ENCODE peak calls at places on chromosomes 7 and 10, in four cellular contexts. One of them, this sample, is unnamed.

GRCh38 chr7:65307651-65308299 is 65.9 kb upstream of the ZNF92 start:
- DNase-seq in psoas muscle: peak; percentile 20
- DNase-seq in A549: peak; percentile 67
- DNase-seq in neuronal stem cell: peak; percentile 71
- DNase-seq in this sample: peak; percentile 61

GRCh38 chr7:151179946-151180345 is 7.1 kb downstream of the ASB10 start:
- DNase-seq in neuronal stem cell: no peak
- DNase-seq in psoas muscle: no peak
- DNase-seq in A549: no peak
- DNase-seq in this sample: peak; percentile 19

GRCh38 chr7:55052081-55052480 is 33.3 kb downstream of the EGFR start:
- DNase-seq in A549: peak; percentile 35
- DNase-seq in psoas muscle: no peak
- DNase-seq in neuronal stem cell: no peak
- DNase-seq in this sample: no peak

GRCh38 chr10:29635711-29636144 is 957 bp upstream of the SVIL start:
- DNase-seq in A549: peak; percentile 38
- DNase-seq in neuronal stem cell: no peak
- DNase-seq in psoas muscle: no peak
- DNase-seq in this sample: peak; percentile 93

GRCh38 chr7:45920543-45921380 is at the start of gene IGFBP3:
- DNase-seq in neuronal stem cell: peak; percentile 74
- DNase-seq in psoas muscle: peak; percentile 63
- DNase-seq in A549: peak; percentile 60
- DNase-seq in this sample: no peak

GRCh38 chr7:25716421-25716820 is 435.6 kb upstream of the NFE2L3 start:
- DNase-seq in psoas muscle: no peak
- DNase-seq in neuronal stem cell: no peak
- DNase-seq in A549: no peak
- DNase-seq in this sample: no peak

GRCh38 chr7:140512317-140513000 is 33.2 kb upstream of the MKRN1 start:
- DNase-seq in neuronal stem cell: no peak
- DNase-seq in psoas muscle: no peak
- DNase-seq in A549: peak; percentile 66
- DNase-seq in this sample: no peak

GRCh38 chr7:35993663-35994622 is 159.1 kb upstream of the EEPD1 start:
- DNase-seq in psoas muscle: no peak
- DNase-seq in A549: peak; percentile 81
- DNase-seq in neuronal stem cell: peak; percentile 17
- DNase-seq in this sample: no peak

GRCh38 chr10:120607710-120608703 is 151.0 kb downstream of the PLPP4 start:
- DNase-seq in neuronal stem cell: no peak
- DNase-seq in psoas muscle: no peak
- DNase-seq in A549: no peak
- DNase-seq in this sample: no peak

GRCh38 chr10:43427166-43427825 is 9.6 kb upstream of the ZNF487 start:
- DNase-seq in psoas muscle: no peak
- DNase-seq in A549: no peak
- DNase-seq in neuronal stem cell: no peak
- DNase-seq in this sample: no peak

GRCh38 chr10:115417585-115418265 is 324.6 kb downstream of the ATRNL1 start:
- DNase-seq in psoas muscle: no peak
- DNase-seq in neuronal stem cell: peak; percentile 9
- DNase-seq in A549: peak; percentile 54
- DNase-seq in this sample: peak; percentile 64

GRCh38 chr7:144834516-144835165 is 1.2 kb downstream of the TPK1 start:
- DNase-seq in neuronal stem cell: no peak
- DNase-seq in psoas muscle: no peak
- DNase-seq in A549: peak; percentile 1
- DNase-seq in this sample: peak; percentile 45

GRCh38 chr7:142477079-142477651 is 219.3 kb upstream of the PRSS58 start:
- DNase-seq in neuronal stem cell: no peak
- DNase-seq in A549: no peak
- DNase-seq in psoas muscle: no peak
- DNase-seq in this sample: no peak

GRCh38 chr10:73992899-73993788 is 4.8 kb upstream of the VCL start:
- DNase-seq in A549: no peak
- DNase-seq in psoas muscle: no peak
- DNase-seq in neuronal stem cell: no peak
- DNase-seq in this sample: no peak

GRCh38 chr7:4951903-4952636 is 6.9 kb downstream of the MMD2 start:
- DNase-seq in psoas muscle: no peak
- DNase-seq in neuronal stem cell: no peak
- DNase-seq in A549: no peak
- DNase-seq in this sample: no peak

GRCh38 chr7:115226410-115226809 is 304.5 kb downstream of the MDFIC start:
- DNase-seq in neuronal stem cell: no peak
- DNase-seq in psoas muscle: no peak
- DNase-seq in A549: no peak
- DNase-seq in this sample: no peak

GRCh38 chr10:116744849-116745248 is 2.5 kb upstream of the HSPA12A start:
- DNase-seq in neuronal stem cell: no peak
- DNase-seq in A549: no peak
- DNase-seq in psoas muscle: no peak
- DNase-seq in this sample: no peak

GRCh38 chr7:3979956-3980643 is 679.0 kb downstream of the SDK1 start:
- DNase-seq in psoas muscle: no peak
- DNase-seq in neuronal stem cell: no peak
- DNase-seq in A549: no peak
- DNase-seq in this sample: no peak

GRCh38 chr7:36317276-36317675 is 72.4 kb upstream of the ANLN start:
- DNase-seq in psoas muscle: no peak
- DNase-seq in A549: no peak
- DNase-seq in neuronal stem cell: no peak
- DNase-seq in this sample: no peak

GRCh38 chr7:148697256-148697841 is 1.4 kb upstream of the CUL1 start:
- DNase-seq in psoas muscle: peak; percentile 27
- DNase-seq in A549: no peak
- DNase-seq in neuronal stem cell: no peak
- DNase-seq in this sample: no peak

GRCh38 chr10:29925771-29926345 is 133.5 kb downstream of the JCAD start:
- DNase-seq in A549: no peak
- DNase-seq in neuronal stem cell: no peak
- DNase-seq in psoas muscle: no peak
- DNase-seq in this sample: no peak

GRCh38 chr10:61835069-61835908 is 66.2 kb upstream of the ARID5B start:
- DNase-seq in A549: peak; percentile 73
- DNase-seq in psoas muscle: no peak
- DNase-seq in neuronal stem cell: no peak
- DNase-seq in this sample: peak; percentile 74

GRCh38 chr10:52353960-52354394 is 39.9 kb downstream of the DKK1 start:
- DNase-seq in psoas muscle: no peak
- DNase-seq in neuronal stem cell: no peak
- DNase-seq in A549: no peak
- DNase-seq in this sample: peak; percentile 80

GRCh38 chr7:11726251-11727155 is 105.5 kb downstream of the THSD7A start:
- DNase-seq in neuronal stem cell: no peak
- DNase-seq in psoas muscle: peak; percentile 20
- DNase-seq in A549: no peak
- DNase-seq in this sample: no peak

GRCh38 chr10:77455538-77455937 is 182.1 kb downstream of the KCNMA1 start:
- DNase-seq in neuronal stem cell: no peak
- DNase-seq in psoas muscle: no peak
- DNase-seq in A549: no peak
- DNase-seq in this sample: no peak

GRCh38 chr10:16909271-16909767 is 92.1 kb upstream of the RSU1 start:
- DNase-seq in psoas muscle: no peak
- DNase-seq in neuronal stem cell: no peak
- DNase-seq in A549: no peak
- DNase-seq in this sample: no peak

GRCh38 chr7:5428470-5429252 is 5.0 kb upstream of the TNRC18 start:
- DNase-seq in neuronal stem cell: no peak
- DNase-seq in psoas muscle: peak; percentile 77
- DNase-seq in A549: no peak
- DNase-seq in this sample: peak; percentile 83

GRCh38 chr7:132557489-132558044 is 18.7 kb downstream of the PLXNA4 start:
- DNase-seq in neuronal stem cell: no peak
- DNase-seq in psoas muscle: no peak
- DNase-seq in A549: peak; percentile 52
- DNase-seq in this sample: no peak

GRCh38 chr10:75876710-75877109 is 445.3 kb downstream of the LRMDA start:
- DNase-seq in psoas muscle: no peak
- DNase-seq in A549: no peak
- DNase-seq in neuronal stem cell: no peak
- DNase-seq in this sample: no peak

GRCh38 chr7:95092332-95092731 is 184.9 kb downstream of the PPP1R9A start:
- DNase-seq in A549: no peak
- DNase-seq in neuronal stem cell: no peak
- DNase-seq in psoas muscle: no peak
- DNase-seq in this sample: no peak

GRCh38 chr7:134565643-134566136 is 16.8 kb downstream of the AKR1B15 start:
- DNase-seq in psoas muscle: peak; percentile 27
- DNase-seq in neuronal stem cell: no peak
- DNase-seq in A549: no peak
- DNase-seq in this sample: no peak

DNA sequence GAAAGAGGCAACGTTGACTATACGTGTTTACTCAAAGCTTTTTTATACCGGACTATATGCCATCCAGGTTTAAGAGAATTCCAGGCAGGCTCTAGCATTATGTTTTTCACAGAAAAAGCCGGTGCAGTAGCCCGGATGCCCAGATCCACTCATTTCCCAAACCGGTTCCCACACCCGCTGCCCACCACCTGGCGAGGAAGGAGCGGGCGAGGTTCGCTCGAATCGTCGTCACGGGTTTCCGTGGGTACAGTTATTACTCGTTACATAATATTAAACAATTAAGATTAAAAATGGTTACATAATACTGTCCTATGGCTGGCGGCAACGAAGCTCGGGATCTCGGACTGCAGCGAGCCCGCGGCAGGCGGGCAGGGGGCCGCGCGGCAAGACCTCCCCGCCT is 802 bp downstream of the GRB10 start:
- DNase-seq in psoas muscle: no peak
- DNase-seq in A549: no peak
- DNase-seq in neuronal stem cell: no peak
- DNase-seq in this sample: no peak
- H3K4me3 ChIP-seq in psoas muscle: peak overlapping the region; percentile 68
- H3K4me3 ChIP-seq in A549: peak overlapping the region; percentile 46
- H3K4me3 ChIP-seq in neuronal stem cell: peak overlapping the region; percentile 48
- H3K4me3 ChIP-seq in this sample: peak overlapping the region; percentile 21

GRCh38 chr10:79147306-79147705 is 78.5 kb downstream of the ZMIZ1 start:
- DNase-seq in A549: no peak
- DNase-seq in psoas muscle: no peak
- DNase-seq in neuronal stem cell: no peak
- DNase-seq in this sample: no peak

GRCh38 chr10:79145174-79145483 is 76.4 kb downstream of the ZMIZ1 start:
- DNase-seq in neuronal stem cell: no peak
- DNase-seq in psoas muscle: peak; percentile 5
- DNase-seq in A549: no peak
- DNase-seq in this sample: no peak

GRCh38 chr10:79145517-79146470 is 77.0 kb downstream of the ZMIZ1 start:
- DNase-seq in psoas muscle: peak; percentile 9
- DNase-seq in A549: no peak
- DNase-seq in neuronal stem cell: no peak
- DNase-seq in this sample: no peak

GRCh38 chr10:79147796-79148451 is 79.2 kb downstream of the ZMIZ1 start:
- DNase-seq in psoas muscle: no peak
- DNase-seq in A549: no peak
- DNase-seq in neuronal stem cell: no peak
- DNase-seq in this sample: no peak

GRCh38 chr10:79146611-79147130 is 77.9 kb downstream of the ZMIZ1 start:
- DNase-seq in neuronal stem cell: no peak
- DNase-seq in psoas muscle: peak; percentile 80
- DNase-seq in A549: no peak
- DNase-seq in this sample: no peak
- H3K4me1 ChIP-seq in neuronal stem cell: peaks cover 12% of the 10 kb centered on the region
- H3K4me1 ChIP-seq in psoas muscle: peaks cover 79% of the 10 kb centered on the region
- H3K4me1 ChIP-seq in A549: peaks cover 96% of the 10 kb centered on the region
- H3K4me1 ChIP-seq in this sample: peaks cover 36% of the 10 kb centered on the region

DNA sequence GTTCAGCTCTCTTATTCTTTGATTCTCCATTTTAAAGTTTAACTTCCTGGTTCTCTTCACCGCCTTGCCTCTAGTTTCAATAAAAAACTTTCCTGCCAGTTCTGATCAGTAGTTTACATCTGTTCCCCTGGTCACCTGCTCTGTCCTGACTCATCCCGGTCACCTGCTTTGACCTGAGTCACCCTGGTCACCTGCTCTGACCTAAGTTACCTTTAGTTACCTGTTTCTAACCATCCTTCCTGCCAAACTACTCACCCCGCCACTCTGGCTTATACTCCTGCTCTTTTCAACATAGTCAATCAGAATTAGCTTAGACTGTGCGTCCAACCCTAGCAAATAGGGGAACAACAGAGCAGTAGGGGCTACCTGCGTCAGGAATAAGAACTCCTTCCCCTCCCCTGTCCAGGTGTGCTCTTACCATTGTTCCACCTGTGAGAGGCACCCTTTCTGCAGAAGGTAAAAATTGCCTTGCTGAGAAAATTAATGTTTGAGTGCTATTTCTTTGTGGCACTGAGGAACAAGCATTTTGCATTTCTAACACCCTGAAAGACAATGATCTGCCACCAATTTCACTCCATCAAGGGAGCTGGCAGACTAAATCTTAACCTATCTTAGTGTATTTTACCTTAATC is 263.6 kb downstream of the DOCK4 start:
- DNase-seq in psoas muscle: no peak
- DNase-seq in neuronal stem cell: no peak
- DNase-seq in A549: no peak
- DNase-seq in this sample: no peak
- H3K9me3 ChIP-seq in psoas muscle: peaks cover 5% of the 10 kb centered on the region
- H3K9me3 ChIP-seq in neuronal stem cell: peaks cover 29% of the 10 kb centered on the region
- H3K9me3 ChIP-seq in A549: peaks cover 17% of the 10 kb centered on the region
- H3K9me3 ChIP-seq in this sample: peaks cover 17% of the 10 kb centered on the region

GRCh38 chr7:157684596-157685429 is 348.0 kb downstream of the DNAJB6 start:
- DNase-seq in A549: no peak
- DNase-seq in psoas muscle: no peak
- DNase-seq in neuronal stem cell: peak; percentile 71
- DNase-seq in this sample: no peak

GRCh38 chr7:157685430-157686284 is 348.9 kb downstream of the DNAJB6 start:
- DNase-seq in psoas muscle: no peak
- DNase-seq in A549: no peak
- DNase-seq in neuronal stem cell: peak; percentile 21
- DNase-seq in this sample: peak; percentile 14

GRCh38 chr7:157683251-157684156 is 346.7 kb downstream of the DNAJB6 start:
- DNase-seq in psoas muscle: no peak
- DNase-seq in neuronal stem cell: peak; percentile 31
- DNase-seq in A549: no peak
- DNase-seq in this sample: no peak

GRCh38 chr7:157682946-157683239 is 346.1 kb downstream of the DNAJB6 start:
- DNase-seq in neuronal stem cell: no peak
- DNase-seq in psoas muscle: no peak
- DNase-seq in A549: no peak
- DNase-seq in this sample: no peak

GRCh38 chr7:157684157-157684595 is 347.4 kb downstream of the DNAJB6 start:
- DNase-seq in neuronal stem cell: peak; percentile 90
- DNase-seq in psoas muscle: no peak
- DNase-seq in A549: no peak
- DNase-seq in this sample: no peak
- H3K4me3 ChIP-seq in neuronal stem cell: peak overlapping the region; percentile 98
- H3K4me3 ChIP-seq in psoas muscle: peak overlapping the region; percentile 7
- H3K4me3 ChIP-seq in A549: no peak overlapping the region
- H3K4me3 ChIP-seq in this sample: no peak overlapping the region

This sample was measured in Caco-2.